ENCODE peak calls at places on chromosomes 13 and 19, in five cellular contexts. One of them, this sample, is unnamed.

GRCh38 chr13:72163671-72164070 is 296.7 kb upstream of the DACH1 start:
- DNase-seq in endodermal cell: no peak
- DNase-seq in esophagus squamous epithelium: no peak
- DNase-seq in lower lobe of right lung: no peak
- DNase-seq in colonic mucosa: no peak
- DNase-seq in this sample: no peak

GRCh38 chr13:65914707-65915106 is 1315.4 kb downstream of the PCDH9 start:
- DNase-seq in lower lobe of right lung: no peak
- DNase-seq in endodermal cell: no peak
- DNase-seq in colonic mucosa: no peak
- DNase-seq in esophagus squamous epithelium: no peak
- DNase-seq in this sample: no peak

GRCh38 chr13:49302222-49302621 is 54.5 kb downstream of the CDADC1 start:
- DNase-seq in esophagus squamous epithelium: no peak
- DNase-seq in lower lobe of right lung: no peak
- DNase-seq in endodermal cell: no peak
- DNase-seq in colonic mucosa: no peak
- DNase-seq in this sample: no peak

GRCh38 chr13:91347996-91348905 is 764 bp downstream of the MIR17HG start:
- DNase-seq in endodermal cell: peak; percentile 56
- DNase-seq in colonic mucosa: peak; percentile 51
- DNase-seq in lower lobe of right lung: peak; percentile 72
- DNase-seq in esophagus squamous epithelium: no peak
- DNase-seq in this sample: peak; percentile 83

GRCh38 chr19:38210458-38210987 is 13.5 kb downstream of the DPF1 start:
- DNase-seq in endodermal cell: peak; percentile 93
- DNase-seq in lower lobe of right lung: no peak
- DNase-seq in colonic mucosa: peak; percentile 40
- DNase-seq in esophagus squamous epithelium: no peak
- DNase-seq in this sample: no peak

GRCh38 chr13:33312150-33312908 is 26.8 kb upstream of the STARD13 start:
- DNase-seq in endodermal cell: no peak
- DNase-seq in colonic mucosa: no peak
- DNase-seq in esophagus squamous epithelium: no peak
- DNase-seq in lower lobe of right lung: no peak
- DNase-seq in this sample: no peak

GRCh38 chr13:35763805-35764170 is 287.3 kb upstream of the MAB21L1 start:
- DNase-seq in lower lobe of right lung: no peak
- DNase-seq in endodermal cell: no peak
- DNase-seq in colonic mucosa: no peak
- DNase-seq in esophagus squamous epithelium: no peak
- DNase-seq in this sample: no peak

GRCh38 chr19:58396691-58397532 is 1.5 kb downstream of the RNF225 start:
- DNase-seq in colonic mucosa: no peak
- DNase-seq in esophagus squamous epithelium: no peak
- DNase-seq in endodermal cell: peak; percentile 65
- DNase-seq in lower lobe of right lung: no peak
- DNase-seq in this sample: no peak

GRCh38 chr19:53809518-53810186 is 14.5 kb downstream of the NLRP12 start:
- DNase-seq in esophagus squamous epithelium: no peak
- DNase-seq in lower lobe of right lung: no peak
- DNase-seq in colonic mucosa: no peak
- DNase-seq in endodermal cell: peak; percentile 89
- DNase-seq in this sample: no peak

GRCh38 chr13:99296270-99296865 is 10.8 kb downstream of the GPR183 start:
- DNase-seq in endodermal cell: no peak
- DNase-seq in esophagus squamous epithelium: no peak
- DNase-seq in colonic mucosa: no peak
- DNase-seq in lower lobe of right lung: no peak
- DNase-seq in this sample: no peak

GRCh38 chr19:5436101-5436947 is 18.9 kb upstream of the ZNRF4 start:
- DNase-seq in lower lobe of right lung: no peak
- DNase-seq in esophagus squamous epithelium: no peak
- DNase-seq in endodermal cell: peak; percentile 97
- DNase-seq in colonic mucosa: no peak
- DNase-seq in this sample: no peak

GRCh38 chr19:50567052-50567841 is 988 bp downstream of the LRRC4B start:
- DNase-seq in esophagus squamous epithelium: no peak
- DNase-seq in colonic mucosa: no peak
- DNase-seq in lower lobe of right lung: no peak
- DNase-seq in endodermal cell: peak; percentile 59
- DNase-seq in this sample: no peak

GRCh38 chr13:50200988-50201387 is 185.7 kb downstream of the KCNRG start:
- DNase-seq in esophagus squamous epithelium: no peak
- DNase-seq in colonic mucosa: no peak
- DNase-seq in lower lobe of right lung: no peak
- DNase-seq in endodermal cell: no peak
- DNase-seq in this sample: no peak

GRCh38 chr19:20479483-20479882 is 86.1 kb downstream of the ZNF737 start:
- DNase-seq in colonic mucosa: no peak
- DNase-seq in esophagus squamous epithelium: no peak
- DNase-seq in endodermal cell: no peak
- DNase-seq in lower lobe of right lung: no peak
- DNase-seq in this sample: no peak

GRCh38 chr19:55459950-55460657 is 1.3 kb downstream of the ISOC2 start:
- DNase-seq in colonic mucosa: peak; percentile 46
- DNase-seq in esophagus squamous epithelium: no peak
- DNase-seq in endodermal cell: no peak
- DNase-seq in lower lobe of right lung: no peak
- DNase-seq in this sample: no peak

GRCh38 chr13:33637978-33638743 is 179.8 kb upstream of the RFC3 start:
- DNase-seq in endodermal cell: no peak
- DNase-seq in lower lobe of right lung: no peak
- DNase-seq in esophagus squamous epithelium: no peak
- DNase-seq in colonic mucosa: no peak
- DNase-seq in this sample: no peak

GRCh38 chr19:54364775-54365257 is at the start of gene LAIR1:
- DNase-seq in lower lobe of right lung: peak; percentile 74
- DNase-seq in esophagus squamous epithelium: no peak
- DNase-seq in colonic mucosa: no peak
- DNase-seq in endodermal cell: no peak
- DNase-seq in this sample: peak; percentile 82

GRCh38 chr19:1169921-1170885 is 3.9 kb downstream of the SBNO2 start:
- DNase-seq in lower lobe of right lung: peak; percentile 64
- DNase-seq in colonic mucosa: no peak
- DNase-seq in endodermal cell: no peak
- DNase-seq in esophagus squamous epithelium: no peak
- DNase-seq in this sample: peak; percentile 48

GRCh38 chr13:58879114-58879513 is 1247.6 kb downstream of the PCDH17 start:
- DNase-seq in esophagus squamous epithelium: no peak
- DNase-seq in lower lobe of right lung: no peak
- DNase-seq in endodermal cell: no peak
- DNase-seq in colonic mucosa: no peak
- DNase-seq in this sample: no peak

GRCh38 chr13:30991922-30992321 is 59.5 kb downstream of the TEX26 start:
- DNase-seq in endodermal cell: no peak
- DNase-seq in lower lobe of right lung: no peak
- DNase-seq in esophagus squamous epithelium: no peak
- DNase-seq in colonic mucosa: no peak
- DNase-seq in this sample: no peak

GRCh38 chr19:369256-369655 is 24.7 kb upstream of the MIER2 start:
- DNase-seq in endodermal cell: peak; percentile 30
- DNase-seq in esophagus squamous epithelium: no peak
- DNase-seq in lower lobe of right lung: no peak
- DNase-seq in colonic mucosa: no peak
- DNase-seq in this sample: no peak

GRCh38 chr19:5536337-5536894 is 31.3 kb downstream of the TINCR start:
- DNase-seq in colonic mucosa: no peak
- DNase-seq in esophagus squamous epithelium: no peak
- DNase-seq in lower lobe of right lung: peak; percentile 68
- DNase-seq in endodermal cell: peak; percentile 97
- DNase-seq in this sample: no peak

GRCh38 chr13:26324294-26324693 is 70.4 kb downstream of the CDK8 start:
- DNase-seq in lower lobe of right lung: no peak
- DNase-seq in esophagus squamous epithelium: no peak
- DNase-seq in colonic mucosa: no peak
- DNase-seq in endodermal cell: no peak
- DNase-seq in this sample: no peak

GRCh38 chr13:31927219-31927653 is 104.3 kb upstream of the FRY start:
- DNase-seq in lower lobe of right lung: no peak
- DNase-seq in esophagus squamous epithelium: no peak
- DNase-seq in endodermal cell: peak; percentile 50
- DNase-seq in colonic mucosa: peak; percentile 33
- DNase-seq in this sample: no peak

GRCh38 chr19:8320564-8321066 is 560 bp downstream of the NDUFA7 start:
- DNase-seq in lower lobe of right lung: no peak
- DNase-seq in colonic mucosa: no peak
- DNase-seq in esophagus squamous epithelium: no peak
- DNase-seq in endodermal cell: peak; percentile 71
- DNase-seq in this sample: peak; percentile 60

GRCh38 chr19:40335855-40336700 is 12.1 kb downstream of the C19orf47 start:
- DNase-seq in colonic mucosa: no peak
- DNase-seq in lower lobe of right lung: no peak
- DNase-seq in endodermal cell: no peak
- DNase-seq in esophagus squamous epithelium: no peak
- DNase-seq in this sample: no peak

GRCh38 chr13:114244637-114245036 is 9.9 kb downstream of the CDC16 start:
- DNase-seq in colonic mucosa: no peak
- DNase-seq in esophagus squamous epithelium: no peak
- DNase-seq in endodermal cell: no peak
- DNase-seq in lower lobe of right lung: no peak
- DNase-seq in this sample: no peak

GRCh38 chr19:56170261-56170660 is 5.5 kb upstream of the GALP start:
- DNase-seq in colonic mucosa: no peak
- DNase-seq in esophagus squamous epithelium: no peak
- DNase-seq in lower lobe of right lung: peak; percentile 82
- DNase-seq in endodermal cell: no peak
- DNase-seq in this sample: peak; percentile 63

GRCh38 chr19:33712268-33712667 is 84.4 kb upstream of the KCTD15 start:
- DNase-seq in esophagus squamous epithelium: no peak
- DNase-seq in colonic mucosa: no peak
- DNase-seq in lower lobe of right lung: no peak
- DNase-seq in endodermal cell: no peak
- DNase-seq in this sample: no peak

GRCh38 chr13:77784531-77784930 is 87.0 kb downstream of the SLAIN1 start:
- DNase-seq in endodermal cell: no peak
- DNase-seq in lower lobe of right lung: no peak
- DNase-seq in colonic mucosa: no peak
- DNase-seq in esophagus squamous epithelium: no peak
- DNase-seq in this sample: no peak

GRCh38 chr19:29383696-29384095 is 142.1 kb upstream of the VSTM2B start:
- DNase-seq in endodermal cell: peak; percentile 26
- DNase-seq in colonic mucosa: no peak
- DNase-seq in esophagus squamous epithelium: no peak
- DNase-seq in lower lobe of right lung: no peak
- DNase-seq in this sample: no peak

GRCh38 chr19:29378543-29379105 is 147.2 kb upstream of the VSTM2B start:
- DNase-seq in lower lobe of right lung: peak; percentile 1
- DNase-seq in endodermal cell: peak; percentile 24
- DNase-seq in colonic mucosa: peak; percentile 3
- DNase-seq in esophagus squamous epithelium: no peak
- DNase-seq in this sample: peak; percentile 6

GRCh38 chr19:29379257-29379986 is 146.4 kb upstream of the VSTM2B start:
- DNase-seq in esophagus squamous epithelium: no peak
- DNase-seq in endodermal cell: peak; percentile 35
- DNase-seq in colonic mucosa: peak; percentile 4
- DNase-seq in lower lobe of right lung: peak; percentile 6
- DNase-seq in this sample: no peak

GRCh38 chr19:29380581-29380980 is 145.2 kb upstream of the VSTM2B start:
- DNase-seq in endodermal cell: peak; percentile 22
- DNase-seq in lower lobe of right lung: peak; percentile 14
- DNase-seq in colonic mucosa: peak; percentile 10
- DNase-seq in esophagus squamous epithelium: no peak
- DNase-seq in this sample: peak; percentile 15

GRCh38 chr19:29381353-29382203 is 144.2 kb upstream of the VSTM2B start:
- DNase-seq in lower lobe of right lung: peak; percentile 14
- DNase-seq in colonic mucosa: peak; percentile 3
- DNase-seq in esophagus squamous epithelium: no peak
- DNase-seq in endodermal cell: peak; percentile 14
- DNase-seq in this sample: peak; percentile 24
- H3K27me3 ChIP-seq in lower lobe of right lung: peaks cover 19% of the 10 kb centered on the region
- H3K27me3 ChIP-seq in colonic mucosa: no peaks in the 10 kb centered on the region
- H3K27me3 ChIP-seq in esophagus squamous epithelium: no peaks in the 10 kb centered on the region
- H3K27me3 ChIP-seq in endodermal cell: no peaks in the 10 kb centered on the region
- H3K27me3 ChIP-seq in this sample: no peaks in the 10 kb centered on the region

DNA sequence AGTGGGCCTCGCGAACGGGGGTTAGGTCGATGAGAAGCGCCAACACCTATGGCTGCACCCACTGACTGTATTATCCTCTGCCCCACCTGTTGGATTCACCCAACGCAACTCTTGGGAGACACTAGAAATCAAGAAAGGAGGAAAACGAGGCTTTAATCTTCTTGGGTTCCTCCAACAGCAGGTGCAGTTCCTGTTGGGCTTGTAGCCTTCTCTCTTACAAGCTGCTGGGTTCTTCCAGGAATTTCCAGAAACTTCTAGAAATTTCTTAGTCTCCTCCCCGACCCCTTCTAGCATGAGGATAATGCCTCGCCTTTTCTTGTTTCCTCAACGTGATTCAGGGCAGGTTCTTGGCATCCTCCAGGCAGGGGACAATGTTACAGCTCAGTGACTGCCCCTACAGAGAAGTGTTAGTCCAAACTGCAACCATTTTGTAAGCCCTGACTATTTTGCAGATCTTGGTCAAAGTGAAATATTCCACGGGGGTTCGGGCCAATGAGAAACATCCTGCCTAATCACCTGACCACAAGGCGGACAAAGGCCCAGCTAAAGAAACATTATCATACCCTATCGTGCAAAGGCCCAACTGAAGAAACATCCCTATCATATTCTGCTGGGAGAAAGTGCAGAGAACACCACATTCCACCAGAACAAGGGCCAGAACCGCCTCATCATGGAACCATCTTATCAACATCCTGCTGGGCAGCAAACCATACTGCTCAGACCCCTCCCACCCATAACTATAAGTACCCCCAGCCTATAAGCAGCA is 598 bp upstream of the PNMA8A start:
- DNase-seq in esophagus squamous epithelium: no peak
- DNase-seq in endodermal cell: no peak
- DNase-seq in colonic mucosa: no peak
- DNase-seq in lower lobe of right lung: no peak
- DNase-seq in this sample: no peak
- H3K4me3 ChIP-seq in esophagus squamous epithelium: peak overlapping the region; percentile 7
- H3K4me3 ChIP-seq in endodermal cell: peak overlapping the region; percentile 92
- H3K4me3 ChIP-seq in colonic mucosa: peak overlapping the region; percentile 6
- H3K4me3 ChIP-seq in lower lobe of right lung: peak overlapping the region; percentile 37
- H3K4me3 ChIP-seq in this sample: no peak overlapping the region

DNA sequence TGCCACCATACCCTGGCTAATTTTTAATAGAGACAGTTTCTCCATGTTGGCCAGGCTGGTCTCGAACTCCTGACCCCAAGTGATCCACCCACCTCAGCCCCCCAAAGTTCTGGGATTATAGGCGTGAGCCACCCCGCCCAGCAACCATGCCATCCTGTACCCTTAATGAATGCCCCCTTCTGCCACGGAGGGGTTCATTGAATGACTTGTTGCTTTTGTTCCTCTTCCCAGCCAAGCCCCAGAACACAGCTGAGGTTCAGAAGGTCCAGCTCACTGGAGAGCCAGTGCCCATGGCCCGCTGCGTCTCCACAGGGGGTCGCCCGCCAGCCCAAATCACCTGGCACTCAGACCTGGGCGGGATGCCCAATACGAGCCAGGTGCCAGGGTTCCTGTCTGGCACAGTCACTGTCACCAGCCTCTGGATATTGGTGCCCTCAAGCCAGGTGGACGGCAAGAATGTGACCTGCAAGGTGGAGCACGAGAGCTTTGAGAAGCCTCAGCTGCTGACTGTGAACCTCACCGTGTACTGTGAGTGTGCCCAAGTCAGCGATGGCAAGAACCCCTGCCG is 6.0 kb downstream of the PVR start:
- DNase-seq in colonic mucosa: no peak
- DNase-seq in endodermal cell: no peak
- DNase-seq in esophagus squamous epithelium: no peak
- DNase-seq in lower lobe of right lung: peak; percentile 31
- DNase-seq in this sample: no peak
- TF ChIP-seq CTCF in colonic mucosa: no peak
- TF ChIP-seq CTCF in endodermal cell: no peak
- TF ChIP-seq CTCF in esophagus squamous epithelium: no peak
- TF ChIP-seq CTCF in lower lobe of right lung: no peak
- TF ChIP-seq CTCF in this sample: no peak

GRCh38 chr19:41688687-41689086 is 617 bp upstream of the CEACAM7 start:
- DNase-seq in esophagus squamous epithelium: no peak
- DNase-seq in endodermal cell: no peak
- DNase-seq in colonic mucosa: no peak
- DNase-seq in lower lobe of right lung: no peak
- DNase-seq in this sample: no peak
- H3K27me3 ChIP-seq in esophagus squamous epithelium: no peaks in the 10 kb centered on the region
- H3K27me3 ChIP-seq in endodermal cell: no peaks in the 10 kb centered on the region
- H3K27me3 ChIP-seq in colonic mucosa: no peaks in the 10 kb centered on the region
- H3K27me3 ChIP-seq in lower lobe of right lung: no peaks in the 10 kb centered on the region
- H3K27me3 ChIP-seq in this sample: no peaks in the 10 kb centered on the region

This sample was measured in Peyer's patch.